ENCODE peak calls at places on chromosome 1, in ten cellular contexts. G, A, Z, E, H, X, I, F, S and W are unnamed samples.

GRCh38 chr1:33897092-33897725 is 33.3 kb downstream of the HMGB4 start:
- DNase-seq in G (no peak), A (no peak), Z (no peak), E (no peak), H (no peak), X (no peak), I (no peak), F (no peak), S (no peak), W (no peak)

GRCh38 chr1:235866207-235866912 is at the start of gene LYST:
- DNase-seq in G (peak; percentile 40), A (peak; percentile 57), Z (peak; percentile 61), E (no peak), H (peak; percentile 48), X (no peak), I (peak; percentile 49), F (peak; percentile 45), S (no peak), W (peak; percentile 45)

GRCh38 chr1:193183019-193183643 is 3.3 kb downstream of the B3GALT2 start:
- DNase-seq in G (no peak), A (no peak), Z (peak; percentile 57), E (peak; percentile 16), H (peak; percentile 74), X (peak; percentile 27), I (no peak), F (no peak), S (no peak), W (no peak)

GRCh38 chr1:67162954-67163353 is 3.3 kb upstream of the IL23R start:
- DNase-seq in G (no peak), A (no peak), Z (no peak), E (no peak), H (peak; percentile 68), X (no peak), I (no peak), F (no peak), S (no peak), W (no peak)

GRCh38 chr1:226732856-226733291 is 6.2 kb downstream of the ITPKB start:
- DNase-seq in G (no peak), A (no peak), Z (no peak), E (no peak), H (no peak), X (no peak), I (no peak), F (no peak), S (no peak), W (no peak)

GRCh38 chr1:3504823-3505155 is 50.3 kb downstream of the ARHGEF16 start:
- DNase-seq in G (no peak), A (no peak), Z (no peak), E (no peak), H (no peak), X (no peak), I (no peak), F (no peak), S (no peak), W (no peak)

GRCh38 chr1:112509005-112509659 is 367 bp downstream of the WNT2B start:
- DNase-seq in G (no peak), A (peak; percentile 44), Z (no peak), E (peak; percentile 41), H (no peak), X (no peak), I (no peak), F (no peak), S (no peak), W (no peak)

GRCh38 chr1:115677172-115677542 is 35.4 kb downstream of the VANGL1 start:
- DNase-seq in G (no peak), A (no peak), Z (no peak), E (no peak), H (peak; percentile 81), X (no peak), I (no peak), F (no peak), S (no peak), W (no peak)

GRCh38 chr1:26854953-26855352 is 8.0 kb upstream of the SFN start:
- DNase-seq in G (no peak), A (no peak), Z (peak; percentile 65), E (no peak), H (no peak), X (no peak), I (no peak), F (no peak), S (no peak), W (no peak)